ENCODE peak calls at places on chromosomes 2 and 18, in four cellular contexts. X is NCI-H1092; S is SK-N-MC; E is stimulated activated naive CD4-positive, alpha-beta T cell. B is an unnamed sample.

GRCh38 chr18:46672062-46672970 is 15.3 kb upstream of the LOXHD1 start:
- DNase-seq in X (no peak), S (no peak), E (peak), B (no peak)

GRCh38 chr2:182066439-182067061 is 80.9 kb downstream of the PPP1R1C start:
- DNase-seq in X (no peak), S (no peak), E (no peak), B (no peak)

GRCh38 chr2:214201892-214202291 is 209.0 kb upstream of the VWC2L start:
- DNase-seq in E (no peak), X (no peak), S (no peak), B (no peak)

GRCh38 chr18:59846814-59847490 is 52.8 kb upstream of the PMAIP1 start:
- DNase-seq in X (no peak), E (no peak), S (no peak), B (no peak)

GRCh38 chr2:22355816-22356433 is 1029.1 kb upstream of the KLHL29 start:
- DNase-seq in E (no peak), S (peak), X (no peak), B (peak)

GRCh38 chr2:160783481-160783880 is 289.9 kb upstream of the RBMS1 start:
- DNase-seq in E (no peak), X (no peak), S (no peak), B (no peak)

GRCh38 chr2:58734365-58734764 is 493.2 kb upstream of the FANCL start:
- DNase-seq in S (no peak), E (no peak), X (no peak), B (no peak)

GRCh38 chr18:11512096-11513030 is 97.0 kb upstream of the SLC35G4 start:
- DNase-seq in X (no peak), E (no peak), S (no peak), B (no peak)

GRCh38 chr2:182715121-182715895 is 749 bp upstream of the DNAJC10 start:
- DNase-seq in S (no peak), E (no peak), X (no peak), B (no peak)

GRCh38 chr18:52409732-52410131 is 69.7 kb downstream of the DCC start:
- DNase-seq in E (no peak), S (no peak), X (no peak), B (no peak)

GRCh38 chr18:56702946-56703345 is 51.8 kb downstream of the WDR7 start:
- DNase-seq in X (no peak), S (no peak), E (no peak), B (no peak)

GRCh38 chr2:8974001-8974400 is 29.5 kb downstream of the MBOAT2 start:
- DNase-seq in X (no peak), E (no peak), S (no peak), B (no peak)

GRCh38 chr2:206708286-206708685 is 9.9 kb downstream of the DYTN start:
- DNase-seq in S (no peak), X (no peak), E (no peak), B (no peak)

GRCh38 chr2:140178224-140178623 is 1398.0 kb upstream of the NXPH2 start:
- DNase-seq in E (no peak), X (no peak), S (no peak), B (no peak)

GRCh38 chr2:178397002-178397605 is 53.9 kb downstream of the PRKRA start:
- DNase-seq in E (peak), S (no peak), X (no peak), B (no peak)

GRCh38 chr2:133240505-133241230 is 327.6 kb downstream of the NCKAP5 start:
- DNase-seq in X (no peak), E (no peak), S (no peak), B (no peak)

GRCh38 chr2:51424418-51424817 is 392.5 kb upstream of the NRXN1 start:
- DNase-seq in S (no peak), E (no peak), X (no peak), B (no peak)

GRCh38 chr2:172244419-172245130 is 141.9 kb upstream of the DLX2 start:
- DNase-seq in S (no peak), E (no peak), X (no peak), B (no peak)

GRCh38 chr2:31923662-31924061 is 87.1 kb downstream of the MEMO1 start:
- DNase-seq in S (no peak), X (no peak), E (no peak), B (no peak)

GRCh38 chr18:76376668-76377358 is 118.2 kb downstream of the ZNF516 start:
- DNase-seq in X (no peak), E (peak), S (no peak), B (no peak)

GRCh38 chr2:46296840-46297545 is at the start of gene EPAS1:
- DNase-seq in X (no peak), E (peak), S (no peak), B (peak)

GRCh38 chr2:64792995-64793639 is 139.4 kb upstream of the SERTAD2 start:
- DNase-seq in X (no peak), S (no peak), E (no peak), B (no peak)

GRCh38 chr2:199704358-199705238 is 146.4 kb downstream of the FTCDNL1 start:
- DNase-seq in E (no peak), S (no peak), X (peak), B (no peak)